ENCODE peak calls at places on chromosome 9, in six cellular contexts. Z is anterior cingulate cortex, B is M059J, E is ecto neural progenitor cell, R is endothelial cell, P is activated T-cell treated with anti-CD3 and anti-CD28 coated beads for 1 hour. L is an unnamed sample.

GRCh38 chr9:110183208-110184145 is 24.5 kb downstream of the C9orf152 start:
- DNase-seq in R (peak; percentile 70), P (peak; percentile 17), B (peak; percentile 74), Z (peak; percentile 12), E (peak; percentile 65), L (peak; percentile 62)

GRCh38 chr9:113808391-113809191 is 67.5 kb upstream of the ZNF618 start:
- DNase-seq in R (no peak), Z (no peak), E (no peak), B (peak; percentile 93), P (no peak), L (peak; percentile 7)

GRCh38 chr9:129587487-129588262 is 33.2 kb downstream of the C9orf50 start:
- DNase-seq in P (no peak), B (no peak), Z (no peak), E (no peak), R (no peak), L (no peak)

GRCh38 chr9:23586906-23587305 is 239.1 kb downstream of the ELAVL2 start:
- DNase-seq in Z (no peak), R (no peak), P (no peak), E (no peak), B (no peak), L (no peak)

GRCh38 chr9:2228132-2228531 is 213.0 kb downstream of the SMARCA2 start:
- DNase-seq in Z (no peak), R (peak; percentile 31), P (no peak), B (peak; percentile 22), E (peak; percentile 60), L (peak; percentile 48)

GRCh38 chr9:124756011-124756410 is 15.1 kb downstream of the NR6A1 start:
- DNase-seq in E (no peak), B (no peak), Z (no peak), P (no peak), R (no peak), L (no peak)

GRCh38 chr9:27088981-27089380 is 20.0 kb upstream of the TEK start:
- DNase-seq in E (no peak), B (peak; percentile 31), R (no peak), P (no peak), Z (no peak), L (no peak)

GRCh38 chr9:84940294-84940693 is 270.8 kb downstream of the NTRK2 start:
- DNase-seq in B (peak; percentile 86), Z (no peak), R (no peak), E (no peak), P (no peak), L (no peak)

GRCh38 chr9:70117835-70118319 is 74.2 kb downstream of the MAMDC2 start:
- DNase-seq in Z (no peak), E (no peak), P (no peak), R (no peak), B (peak; percentile 53), L (no peak)